ENCODE peak calls at places on chromosome 1, in four cellular contexts. X is GM23248; E is left ventricle myocardium inferior; N is CD8-positive, alpha-beta T cell. C is an unnamed sample.

GRCh38 chr1:38772026-38772425 is 87.5 kb downstream of the RRAGC start:
- DNase-seq in N (no peak), X (no peak), E (no peak), C (no peak)

GRCh38 chr1:218817747-218818146 is 355.9 kb upstream of the LYPLAL1 start:
- DNase-seq in N (no peak), E (no peak), X (no peak), C (no peak)

GRCh38 chr1:81757398-81758020 is 43.2 kb upstream of the ADGRL2 start:
- DNase-seq in N (no peak), E (no peak), X (no peak), C (no peak)

GRCh38 chr1:116503535-116504307 is 67.1 kb downstream of the CD58 start:
- DNase-seq in E (peak), X (no peak), N (peak), C (no peak)

GRCh38 chr1:235207202-235207565 is 46.1 kb upstream of the RBM34 start:
- DNase-seq in X (no peak), N (peak), E (no peak), C (peak)

GRCh38 chr1:30618335-30618747 is 105.0 kb downstream of the MATN1 start:
- DNase-seq in N (no peak), X (peak), E (no peak), C (no peak)

GRCh38 chr1:90580176-90580575 is 136.9 kb downstream of the BARHL2 start:
- DNase-seq in X (no peak), E (no peak), N (no peak), C (no peak)

GRCh38 chr1:228646717-228647522 is 88.4 kb upstream of the RHOU start:
- DNase-seq in X (peak), E (no peak), N (peak), C (no peak)

GRCh38 chr1:63027176-63027575 is 243.2 kb downstream of the ATG4C start:
- DNase-seq in N (no peak), E (no peak), X (no peak), C (no peak)

GRCh38 chr1:29786195-29786594 is 549.9 kb downstream of the PTPRU start:
- DNase-seq in X (no peak), E (no peak), N (no peak), C (no peak)

GRCh38 chr1:75614455-75615379 is 3.8 kb upstream of the SLC44A5 start:
- DNase-seq in X (peak), N (peak), E (peak), C (no peak)

GRCh38 chr1:170174395-170174794 is 28.6 kb downstream of the NTMT2 start:
- DNase-seq in X (no peak), N (no peak), E (no peak), C (no peak)

DNA sequence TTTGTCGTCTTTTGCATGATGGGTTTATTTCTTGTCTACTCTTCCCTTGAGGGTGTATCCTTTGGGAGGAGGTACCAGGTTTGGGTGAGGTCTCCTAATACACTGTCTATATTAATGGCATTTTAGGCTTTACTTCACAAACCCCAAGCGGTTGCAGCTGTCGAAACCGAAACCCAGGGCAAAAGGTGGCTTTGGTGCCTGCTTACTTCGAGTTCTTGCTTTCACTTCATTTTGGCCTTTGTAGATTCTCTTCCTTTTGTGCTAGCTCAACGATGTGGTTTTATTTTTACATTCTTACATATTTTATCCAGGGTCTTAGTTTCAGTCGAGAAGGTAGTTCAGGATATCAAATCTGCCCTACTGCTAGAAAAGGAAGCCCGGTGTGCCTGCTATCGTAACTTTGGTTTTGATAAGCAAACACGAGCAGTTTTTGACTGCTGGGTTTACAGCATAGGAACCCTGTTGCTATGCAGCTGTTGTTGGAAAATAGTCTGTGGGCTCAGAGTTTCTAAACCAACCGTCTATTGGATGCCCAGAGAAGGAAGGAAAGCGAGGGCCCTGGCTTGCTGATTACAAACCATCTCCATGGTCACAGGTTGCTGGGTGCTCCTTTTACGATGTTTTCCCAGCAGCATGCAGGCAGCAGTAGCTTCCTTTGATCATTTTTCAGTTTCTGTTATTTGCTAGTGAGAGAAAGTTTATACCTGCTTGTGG is 9.8 kb upstream of the TSPAN2 start:
- DNase-seq in X (peak), N (peak), E (no peak), C (peak)
- H3K4me3 ChIP-seq in X (peak), N (peak), E (peak), C (peak)

DNA sequence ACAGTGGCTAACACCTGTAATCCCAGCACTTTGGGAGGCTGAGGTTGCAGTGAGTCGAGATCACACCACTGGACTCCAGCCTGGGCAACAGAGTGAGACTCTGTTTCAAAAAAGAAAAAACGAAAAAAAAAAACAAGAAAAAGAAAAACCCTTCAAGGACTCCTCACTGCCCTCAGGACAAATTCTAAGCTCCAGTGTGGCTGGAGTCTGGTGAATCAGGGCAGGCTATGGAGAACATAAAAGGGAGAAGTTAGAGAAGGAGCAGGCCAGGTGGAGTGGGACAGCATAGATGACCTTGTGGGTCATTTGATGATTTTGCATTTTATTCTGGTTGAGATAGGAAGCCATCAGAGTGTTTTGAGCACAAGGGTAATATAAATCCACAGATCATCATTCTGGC is 12.5 kb upstream of the UAP1 start:
- DNase-seq in E (no peak), X (peak), N (no peak), C (no peak)
- H3K4me3 ChIP-seq in E (no peak), X (no peak), N (no peak), C (no peak)

GRCh38 chr1:65195495-65196417 is 47.8 kb downstream of the AK4 start:
- DNase-seq in N (no peak), X (peak), E (no peak), C (no peak)
- H3K4me3 ChIP-seq in N (no peak), X (no peak), E (no peak), C (no peak)

DNA sequence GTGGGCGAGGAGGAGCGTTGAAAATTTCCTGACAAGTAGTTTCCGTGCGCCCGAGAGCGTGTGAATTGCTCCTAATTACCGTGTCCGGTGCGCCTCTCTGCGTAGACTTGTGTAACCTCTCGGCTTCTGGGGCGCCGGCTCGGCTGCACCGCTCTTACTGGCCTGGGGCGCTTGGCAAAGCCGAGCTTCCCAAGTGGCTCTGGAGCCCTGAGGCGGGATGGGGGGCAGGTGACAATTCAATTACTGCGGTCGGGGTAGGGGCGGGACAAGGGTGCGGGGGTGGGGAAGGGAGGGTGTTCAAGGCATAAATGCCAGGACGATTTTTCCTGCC is 392 bp upstream of the DMRTA2 start:
- DNase-seq in E (no peak), X (peak), N (no peak), C (no peak)
- H3K4me3 ChIP-seq in E (peak), X (no peak), N (peak), C (peak)

C was measured in effector memory CD4-positive, alpha-beta T cell.